ENCODE peak calls at places on chromosomes 4 and X, in nine cellular contexts. T, U, R, N, P, E, C, V and H are unnamed samples.
A peak's percentile ranks its signal among the peaks of the same experiment; 100 is the strongest.

GRCh38 chr4:27668001-27668400 is 807.4 kb downstream of the STIM2 start:
- DNase-seq in E (no peak), R (no peak), C (no peak), T (no peak), N (no peak), P (no peak), V (no peak), U (no peak), H (no peak)

GRCh38 chrX:66634272-66634671 is 4.6 kb downstream of the EDA2R start:
- DNase-seq in U (no peak), R (no peak), P (no peak), E (no peak), V (no peak), N (no peak), C (no peak), T (no peak), H (no peak)

GRCh38 chr4:99655315-99656081 is 2.1 kb downstream of the C4orf54 start:
- DNase-seq in T (peak; percentile 91), N (peak; percentile 61), U (peak; percentile 1), C (no peak), P (peak; percentile 51), E (no peak), R (no peak), V (no peak), H (peak; percentile 61)

GRCh38 chrX:130086414-130087207 is 23.7 kb downstream of the ELF4 start:
- DNase-seq in P (no peak), U (no peak), N (no peak), T (no peak), E (no peak), C (peak; percentile 53), V (no peak), R (no peak), H (no peak)

GRCh38 chrX:431492-432132 is 44.9 kb upstream of the PPP2R3B start:
- DNase-seq in T (no peak), N (no peak), C (no peak), U (no peak), V (no peak), R (no peak), E (no peak), P (no peak), H (no peak)

GRCh38 chr4:183400035-183400434 is 44.4 kb upstream of the CDKN2AIP start:
- DNase-seq in R (no peak), P (no peak), U (no peak), T (no peak), C (no peak), V (no peak), E (no peak), N (no peak), H (no peak)

GRCh38 chrX:106415276-106415895 is 196.4 kb upstream of the RADX start:
- DNase-seq in T (peak; percentile 42), U (peak; percentile 18), P (no peak), N (peak; percentile 1), R (peak; percentile 36), C (no peak), V (no peak), E (peak; percentile 27), H (no peak)

GRCh38 chr4:135249006-135249405 is 1047.4 kb upstream of the PABPC4L start:
- DNase-seq in E (no peak), R (peak; percentile 9), P (no peak), N (no peak), U (no peak), T (no peak), V (no peak), C (no peak), H (no peak)

GRCh38 chrX:134431894-134432293 is 28.1 kb upstream of the HPRT1 start:
- DNase-seq in T (peak; percentile 2), C (no peak), P (no peak), V (no peak), U (peak; percentile 21), N (no peak), R (no peak), E (peak; percentile 23), H (no peak)

GRCh38 chr4:158209825-158210807 is at the start of gene TMEM144:
- DNase-seq in N (no peak), U (peak; percentile 92), C (no peak), V (peak; percentile 57), R (peak; percentile 73), T (peak; percentile 95), P (peak; percentile 88), E (peak; percentile 93), H (peak; percentile 94)

GRCh38 chr4:15906024-15906443 is 32.5 kb downstream of the FGFBP1 start:
- DNase-seq in V (no peak), E (no peak), R (peak; percentile 29), T (peak; percentile 36), C (no peak), N (no peak), U (no peak), P (no peak), H (peak; percentile 52)

GRCh38 chr4:150010525-150011126 is 67.6 kb upstream of the DCLK2 start:
- DNase-seq in R (peak; percentile 53), N (peak; percentile 37), C (no peak), T (peak; percentile 85), V (peak; percentile 4), E (peak; percentile 66), P (no peak), U (peak; percentile 80), H (no peak)

GRCh38 chrX:119757979-119758681 is at the start of gene SOWAHD:
- DNase-seq in V (peak; percentile 9), R (peak; percentile 38), P (peak; percentile 34), E (peak; percentile 31), T (peak; percentile 33), N (no peak), U (no peak), C (peak; percentile 48), H (peak; percentile 63)

GRCh38 chr4:183397741-183398297 is 46.6 kb upstream of the CDKN2AIP start:
- DNase-seq in R (no peak), C (no peak), U (no peak), P (no peak), T (no peak), N (no peak), E (no peak), V (no peak), H (no peak)

GRCh38 chrX:95318882-95319281 is 1365.8 kb upstream of the DIAPH2 start:
- DNase-seq in P (no peak), N (no peak), E (peak; percentile 1), V (no peak), T (no peak), U (no peak), R (peak; percentile 8), C (no peak), H (no peak)

GRCh38 chr4:174940002-174940401 is 21.8 kb downstream of the ADAM29 start:
- DNase-seq in N (no peak), E (no peak), V (no peak), P (no peak), C (no peak), U (no peak), T (no peak), R (no peak), H (no peak)

GRCh38 chr4:70703695-70704332 is 15.5 kb downstream of the UTP3 start:
- DNase-seq in E (peak; percentile 48), R (peak; percentile 83), T (peak; percentile 68), V (no peak), U (peak; percentile 38), P (no peak), C (no peak), N (peak; percentile 64), H (no peak)

GRCh38 chr4:154164931-154165839 is 326.4 kb downstream of the DCHS2 start:
- DNase-seq in N (no peak), T (peak; percentile 97), C (no peak), V (no peak), E (peak; percentile 82), P (no peak), U (peak; percentile 84), R (no peak), H (no peak)

GRCh38 chr4:82785248-82786003 is 13.2 kb downstream of the SCD5 start:
- DNase-seq in N (no peak), P (no peak), V (no peak), E (peak; percentile 84), U (peak; percentile 93), T (peak; percentile 80), R (peak; percentile 74), C (no peak), H (no peak)

GRCh38 chr4:147110968-147111367 is 165.3 kb upstream of the TTC29 start:
- DNase-seq in U (peak; percentile 64), P (no peak), C (no peak), N (no peak), T (no peak), E (peak; percentile 36), V (no peak), R (no peak), H (no peak)

GRCh38 chr4:156892695-156893211 is 78.8 kb downstream of the PDGFC start:
- DNase-seq in E (peak; percentile 6), R (no peak), T (no peak), N (no peak), U (no peak), P (no peak), C (no peak), V (no peak), H (no peak)

GRCh38 chrX:46251755-46252154 is 293.5 kb downstream of the ZNF674 start:
- DNase-seq in T (peak; percentile 16), C (no peak), R (no peak), E (no peak), U (peak; percentile 27), N (no peak), V (no peak), P (no peak), H (no peak)

GRCh38 chr4:152689615-152690501 is 10.1 kb upstream of the TMEM154 start:
- DNase-seq in P (no peak), N (no peak), E (no peak), U (no peak), C (no peak), V (no peak), T (peak; percentile 56), R (no peak), H (no peak)

GRCh38 chrX:150543230-150544155 is 24.9 kb upstream of the MTM1 start:
- DNase-seq in R (no peak), V (no peak), U (no peak), P (no peak), T (no peak), E (no peak), C (no peak), N (no peak), H (no peak)

GRCh38 chrX:87409113-87409841 is 108.3 kb upstream of the KLHL4 start:
- DNase-seq in V (no peak), T (peak; percentile 96), U (peak; percentile 96), P (peak; percentile 24), C (no peak), E (no peak), R (no peak), N (no peak), H (peak; percentile 47)